ENCODE peak calls at places on chromosomes 13 and 19, in six cellular contexts. M is ascending aorta, G is fibroblast of the aortic adventitia, X is heart right ventricle, K is tibial nerve, V is HuH-7. L is an unnamed sample.

GRCh38 chr13:46405457-46405856 is 18.4 kb upstream of the RUBCNL start:
- DNase-seq in M (no peak), X (no peak), K (no peak), V (no peak), G (no peak), L (no peak)

GRCh38 chr13:92463134-92463533 is 763.5 kb upstream of the GPC6 start:
- DNase-seq in M (no peak), V (no peak), K (no peak), G (no peak), X (no peak), L (no peak)

GRCh38 chr19:49767967-49768581 is 1.3 kb downstream of the AP2A1 start:
- DNase-seq in V (no peak), X (no peak), K (no peak), G (no peak), M (no peak), L (no peak)

GRCh38 chr13:50268500-50268899 is 253.3 kb downstream of the KCNRG start:
- DNase-seq in M (no peak), V (no peak), X (no peak), K (no peak), G (peak), L (no peak)

GRCh38 chr13:61414686-61415664 is 674 bp downstream of the PCDH20 start:
- DNase-seq in M (peak), X (peak), V (peak), K (no peak), G (no peak), L (no peak)

GRCh38 chr19:3243851-3244700 is 19.6 kb downstream of the CELF5 start:
- DNase-seq in X (peak), M (no peak), K (no peak), V (no peak), G (peak), L (peak)

GRCh38 chr13:95559100-95559499 is 6.6 kb downstream of the CLDN10 start:
- DNase-seq in K (no peak), M (no peak), V (no peak), G (no peak), X (no peak), L (no peak)

GRCh38 chr19:58451358-58452101 is at the start of gene ZNF324B:
- DNase-seq in K (peak), G (peak), V (peak), X (peak), M (peak), L (peak)

GRCh38 chr13:100561599-100562204 is 26.9 kb downstream of the GGACT start:
- DNase-seq in X (no peak), M (no peak), G (no peak), K (no peak), V (no peak), L (no peak)

GRCh38 chr19:2867025-2867991 is at the start of gene ZNF556:
- DNase-seq in G (no peak), M (no peak), K (peak), V (no peak), X (no peak), L (peak)

GRCh38 chr19:7602240-7602934 is 6.7 kb downstream of the CAMSAP3 start:
- DNase-seq in M (no peak), X (no peak), G (peak), V (no peak), K (no peak), L (no peak)

GRCh38 chr19:15779756-15780476 is 7.5 kb upstream of the OR10H5 start:
- DNase-seq in X (peak), K (peak), G (peak), V (no peak), M (peak), L (no peak)

GRCh38 chr19:10835754-10836477 is at the start of gene TMED1:
- DNase-seq in M (peak), G (peak), K (peak), X (peak), V (peak), L (peak)

GRCh38 chr13:87944038-87944437 is 272.9 kb downstream of the SLITRK5 start:
- DNase-seq in M (no peak), K (no peak), V (no peak), G (no peak), X (no peak), L (no peak)

GRCh38 chr19:45757696-45758095 is 11.4 kb downstream of the SIX5 start:
- DNase-seq in M (no peak), X (no peak), G (no peak), K (no peak), V (no peak), L (no peak)

GRCh38 chr19:33606556-33606955 is 15.2 kb upstream of the CHST8 start:
- DNase-seq in M (no peak), G (no peak), V (no peak), K (no peak), X (no peak), L (no peak)

GRCh38 chr13:43077906-43078305 is 54.5 kb downstream of the DNAJC15 start:
- DNase-seq in V (no peak), X (no peak), M (no peak), K (no peak), G (no peak), L (no peak)

GRCh38 chr13:73133536-73133935 is 74.7 kb downstream of the KLF5 start:
- DNase-seq in G (no peak), V (no peak), X (no peak), K (no peak), M (no peak), L (no peak)

GRCh38 chr13:104460553-104460952 is 1394.3 kb upstream of the SLC10A2 start:
- DNase-seq in G (no peak), M (no peak), K (no peak), V (no peak), X (no peak), L (no peak)

GRCh38 chr19:49142866-49143335 is 12.3 kb downstream of the HRC start:
- DNase-seq in K (peak), M (peak), X (peak), V (no peak), G (peak), L (peak)